ENCODE peak calls at places on chromosome 16, in six cellular contexts. One of them, this sample, is unnamed.

GRCh38 chr16:77780378-77780837 is 8.0 kb upstream of the VAT1L start:
- DNase-seq in spleen: no peak
- DNase-seq in CD8-positive, alpha-beta memory T cell: no peak
- DNase-seq in right lobe of liver: no peak
- DNase-seq in OCI-LY7: no peak
- DNase-seq in Peyer's patch: no peak
- DNase-seq in this sample: no peak

GRCh38 chr16:15949210-15950166 is at the start of gene ABCC1:
- DNase-seq in spleen: peak
- DNase-seq in CD8-positive, alpha-beta memory T cell: peak
- DNase-seq in right lobe of liver: peak
- DNase-seq in OCI-LY7: peak
- DNase-seq in Peyer's patch: peak
- DNase-seq in this sample: peak

GRCh38 chr16:57304169-57305061 is 19.9 kb upstream of the PLLP start:
- DNase-seq in spleen: peak
- DNase-seq in CD8-positive, alpha-beta memory T cell: no peak
- DNase-seq in right lobe of liver: peak
- DNase-seq in OCI-LY7: no peak
- DNase-seq in Peyer's patch: peak
- DNase-seq in this sample: no peak

GRCh38 chr16:13923703-13924298 is 3.8 kb downstream of the ERCC4 start:
- DNase-seq in spleen: no peak
- DNase-seq in CD8-positive, alpha-beta memory T cell: peak
- DNase-seq in right lobe of liver: no peak
- DNase-seq in OCI-LY7: peak
- DNase-seq in Peyer's patch: no peak
- DNase-seq in this sample: peak

GRCh38 chr16:23578096-23578830 is 17.9 kb downstream of the NDUFAB1 start:
- DNase-seq in spleen: no peak
- DNase-seq in CD8-positive, alpha-beta memory T cell: no peak
- DNase-seq in right lobe of liver: no peak
- DNase-seq in OCI-LY7: no peak
- DNase-seq in Peyer's patch: no peak
- DNase-seq in this sample: no peak

GRCh38 chr16:27366687-27367462 is 35.1 kb upstream of the IL21R start:
- DNase-seq in spleen: peak
- DNase-seq in CD8-positive, alpha-beta memory T cell: no peak
- DNase-seq in right lobe of liver: no peak
- DNase-seq in OCI-LY7: no peak
- DNase-seq in Peyer's patch: no peak
- DNase-seq in this sample: peak

GRCh38 chr16:49698931-49699715 is 156.8 kb downstream of the ZNF423 start:
- DNase-seq in spleen: no peak
- DNase-seq in CD8-positive, alpha-beta memory T cell: no peak
- DNase-seq in right lobe of liver: no peak
- DNase-seq in OCI-LY7: no peak
- DNase-seq in Peyer's patch: no peak
- DNase-seq in this sample: no peak

GRCh38 chr16:4370570-4371480 is 823 bp upstream of the VASN start:
- DNase-seq in spleen: peak
- DNase-seq in CD8-positive, alpha-beta memory T cell: no peak
- DNase-seq in right lobe of liver: no peak
- DNase-seq in OCI-LY7: no peak
- DNase-seq in Peyer's patch: peak
- DNase-seq in this sample: peak

GRCh38 chr16:1147027-1147426 is 5.9 kb upstream of the CACNA1H start:
- DNase-seq in spleen: no peak
- DNase-seq in CD8-positive, alpha-beta memory T cell: no peak
- DNase-seq in right lobe of liver: no peak
- DNase-seq in OCI-LY7: no peak
- DNase-seq in Peyer's patch: no peak
- DNase-seq in this sample: no peak

GRCh38 chr16:79554912-79555311 is 45.6 kb downstream of the MAF start:
- DNase-seq in spleen: no peak
- DNase-seq in CD8-positive, alpha-beta memory T cell: no peak
- DNase-seq in right lobe of liver: no peak
- DNase-seq in OCI-LY7: no peak
- DNase-seq in Peyer's patch: no peak
- DNase-seq in this sample: no peak

GRCh38 chr16:11604783-11605563 is 18.3 kb upstream of the LITAF start:
- DNase-seq in spleen: peak
- DNase-seq in CD8-positive, alpha-beta memory T cell: no peak
- DNase-seq in right lobe of liver: peak
- DNase-seq in OCI-LY7: no peak
- DNase-seq in Peyer's patch: no peak
- DNase-seq in this sample: no peak

GRCh38 chr16:59574296-59574695 is 840.2 kb upstream of the GOT2 start:
- DNase-seq in spleen: no peak
- DNase-seq in CD8-positive, alpha-beta memory T cell: no peak
- DNase-seq in right lobe of liver: no peak
- DNase-seq in OCI-LY7: no peak
- DNase-seq in Peyer's patch: no peak
- DNase-seq in this sample: no peak

GRCh38 chr16:46859719-46860152 is 24.4 kb upstream of the GPT2 start:
- DNase-seq in spleen: peak
- DNase-seq in CD8-positive, alpha-beta memory T cell: no peak
- DNase-seq in right lobe of liver: no peak
- DNase-seq in OCI-LY7: no peak
- DNase-seq in Peyer's patch: peak
- DNase-seq in this sample: no peak

GRCh38 chr16:2895813-2896212 is 12.8 kb downstream of the FLYWCH2 start:
- DNase-seq in spleen: no peak
- DNase-seq in CD8-positive, alpha-beta memory T cell: no peak
- DNase-seq in right lobe of liver: no peak
- DNase-seq in OCI-LY7: no peak
- DNase-seq in Peyer's patch: no peak
- DNase-seq in this sample: no peak

GRCh38 chr16:8768701-8769100 is 28.7 kb downstream of the TMEM186 start:
- DNase-seq in spleen: peak
- DNase-seq in CD8-positive, alpha-beta memory T cell: no peak
- DNase-seq in right lobe of liver: no peak
- DNase-seq in OCI-LY7: no peak
- DNase-seq in Peyer's patch: no peak
- DNase-seq in this sample: no peak

GRCh38 chr16:84229421-84229820 is 10.4 kb downstream of the KCNG4 start:
- DNase-seq in spleen: no peak
- DNase-seq in CD8-positive, alpha-beta memory T cell: no peak
- DNase-seq in right lobe of liver: no peak
- DNase-seq in OCI-LY7: no peak
- DNase-seq in Peyer's patch: no peak
- DNase-seq in this sample: no peak

GRCh38 chr16:16147316-16147999 is 75.8 kb downstream of the ABCC6 start:
- DNase-seq in spleen: no peak
- DNase-seq in CD8-positive, alpha-beta memory T cell: no peak
- DNase-seq in right lobe of liver: no peak
- DNase-seq in OCI-LY7: no peak
- DNase-seq in Peyer's patch: no peak
- DNase-seq in this sample: no peak

GRCh38 chr16:21222495-21223337 is 10.8 kb upstream of the ANKS4B start:
- DNase-seq in spleen: no peak
- DNase-seq in CD8-positive, alpha-beta memory T cell: no peak
- DNase-seq in right lobe of liver: no peak
- DNase-seq in OCI-LY7: no peak
- DNase-seq in Peyer's patch: no peak
- DNase-seq in this sample: no peak
- H3K27ac ChIP-seq in spleen: no peak
- H3K27ac ChIP-seq in CD8-positive, alpha-beta memory T cell: no peak
- H3K27ac ChIP-seq in right lobe of liver: no peak
- H3K27ac ChIP-seq in OCI-LY7: no peak
- H3K27ac ChIP-seq in Peyer's patch: peak
- H3K27ac ChIP-seq in this sample: no peak

DNA sequence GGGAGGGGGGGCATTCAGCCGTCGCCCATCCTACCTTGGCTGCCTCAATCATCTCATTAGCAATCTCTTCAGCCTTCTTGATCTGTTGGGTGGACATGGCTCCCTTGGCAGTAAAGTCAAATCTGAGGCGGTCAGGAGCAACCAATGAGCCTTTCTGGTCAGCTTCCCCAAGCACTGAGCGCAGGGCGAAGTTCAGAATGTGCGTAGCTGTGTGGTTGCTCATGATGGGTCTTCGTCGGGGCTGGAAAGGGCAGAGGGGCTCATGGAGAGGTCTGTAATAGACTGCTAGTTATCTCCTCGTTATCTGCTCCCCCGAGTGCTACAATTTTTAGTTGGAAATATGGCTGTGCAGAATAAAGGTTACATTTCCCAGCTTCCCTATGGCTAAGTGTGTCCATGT is 7.2 kb upstream of the EXOSC6 start:
- DNase-seq in spleen: no peak
- DNase-seq in CD8-positive, alpha-beta memory T cell: no peak
- DNase-seq in right lobe of liver: peak
- DNase-seq in OCI-LY7: no peak
- DNase-seq in Peyer's patch: no peak
- DNase-seq in this sample: no peak
- H3K27ac ChIP-seq in spleen: no peak
- H3K27ac ChIP-seq in CD8-positive, alpha-beta memory T cell: no peak
- H3K27ac ChIP-seq in right lobe of liver: no peak
- H3K27ac ChIP-seq in OCI-LY7: no peak
- H3K27ac ChIP-seq in Peyer's patch: no peak
- H3K27ac ChIP-seq in this sample: no peak

GRCh38 chr16:81533175-81533507 is 88.5 kb downstream of the CMIP start:
- DNase-seq in spleen: no peak
- DNase-seq in CD8-positive, alpha-beta memory T cell: no peak
- DNase-seq in right lobe of liver: no peak
- DNase-seq in OCI-LY7: no peak
- DNase-seq in Peyer's patch: no peak
- DNase-seq in this sample: no peak

GRCh38 chr16:81539009-81539820 is 94.6 kb downstream of the CMIP start:
- DNase-seq in spleen: peak
- DNase-seq in CD8-positive, alpha-beta memory T cell: no peak
- DNase-seq in right lobe of liver: no peak
- DNase-seq in OCI-LY7: no peak
- DNase-seq in Peyer's patch: no peak
- DNase-seq in this sample: no peak

GRCh38 chr16:81537721-81538561 is 93.3 kb downstream of the CMIP start:
- DNase-seq in spleen: peak
- DNase-seq in CD8-positive, alpha-beta memory T cell: no peak
- DNase-seq in right lobe of liver: no peak
- DNase-seq in OCI-LY7: peak
- DNase-seq in Peyer's patch: no peak
- DNase-seq in this sample: peak

GRCh38 chr16:81535679-81536360 is 91.2 kb downstream of the CMIP start:
- DNase-seq in spleen: peak
- DNase-seq in CD8-positive, alpha-beta memory T cell: no peak
- DNase-seq in right lobe of liver: no peak
- DNase-seq in OCI-LY7: no peak
- DNase-seq in Peyer's patch: no peak
- DNase-seq in this sample: no peak

GRCh38 chr16:81536648-81537047 is 92.0 kb downstream of the CMIP start:
- DNase-seq in spleen: peak
- DNase-seq in CD8-positive, alpha-beta memory T cell: no peak
- DNase-seq in right lobe of liver: no peak
- DNase-seq in OCI-LY7: no peak
- DNase-seq in Peyer's patch: no peak
- DNase-seq in this sample: no peak
- H3K27ac ChIP-seq in spleen: no peak
- H3K27ac ChIP-seq in CD8-positive, alpha-beta memory T cell: no peak
- H3K27ac ChIP-seq in right lobe of liver: no peak
- H3K27ac ChIP-seq in OCI-LY7: no peak
- H3K27ac ChIP-seq in Peyer's patch: no peak
- H3K27ac ChIP-seq in this sample: no peak

GRCh38 chr16:86365513-86366040 is 144.8 kb upstream of the FOXF1 start:
- DNase-seq in spleen: no peak
- DNase-seq in CD8-positive, alpha-beta memory T cell: no peak
- DNase-seq in right lobe of liver: no peak
- DNase-seq in OCI-LY7: no peak
- DNase-seq in Peyer's patch: no peak
- DNase-seq in this sample: no peak

GRCh38 chr16:86364653-86365380 is 145.5 kb upstream of the FOXF1 start:
- DNase-seq in spleen: no peak
- DNase-seq in CD8-positive, alpha-beta memory T cell: no peak
- DNase-seq in right lobe of liver: no peak
- DNase-seq in OCI-LY7: no peak
- DNase-seq in Peyer's patch: no peak
- DNase-seq in this sample: no peak

GRCh38 chr16:86370036-86370435 is 140.3 kb upstream of the FOXF1 start:
- DNase-seq in spleen: no peak
- DNase-seq in CD8-positive, alpha-beta memory T cell: no peak
- DNase-seq in right lobe of liver: no peak
- DNase-seq in OCI-LY7: no peak
- DNase-seq in Peyer's patch: no peak
- DNase-seq in this sample: no peak

GRCh38 chr16:86368261-86368660 is 142.1 kb upstream of the FOXF1 start:
- DNase-seq in spleen: no peak
- DNase-seq in CD8-positive, alpha-beta memory T cell: no peak
- DNase-seq in right lobe of liver: no peak
- DNase-seq in OCI-LY7: no peak
- DNase-seq in Peyer's patch: no peak
- DNase-seq in this sample: no peak

DNA sequence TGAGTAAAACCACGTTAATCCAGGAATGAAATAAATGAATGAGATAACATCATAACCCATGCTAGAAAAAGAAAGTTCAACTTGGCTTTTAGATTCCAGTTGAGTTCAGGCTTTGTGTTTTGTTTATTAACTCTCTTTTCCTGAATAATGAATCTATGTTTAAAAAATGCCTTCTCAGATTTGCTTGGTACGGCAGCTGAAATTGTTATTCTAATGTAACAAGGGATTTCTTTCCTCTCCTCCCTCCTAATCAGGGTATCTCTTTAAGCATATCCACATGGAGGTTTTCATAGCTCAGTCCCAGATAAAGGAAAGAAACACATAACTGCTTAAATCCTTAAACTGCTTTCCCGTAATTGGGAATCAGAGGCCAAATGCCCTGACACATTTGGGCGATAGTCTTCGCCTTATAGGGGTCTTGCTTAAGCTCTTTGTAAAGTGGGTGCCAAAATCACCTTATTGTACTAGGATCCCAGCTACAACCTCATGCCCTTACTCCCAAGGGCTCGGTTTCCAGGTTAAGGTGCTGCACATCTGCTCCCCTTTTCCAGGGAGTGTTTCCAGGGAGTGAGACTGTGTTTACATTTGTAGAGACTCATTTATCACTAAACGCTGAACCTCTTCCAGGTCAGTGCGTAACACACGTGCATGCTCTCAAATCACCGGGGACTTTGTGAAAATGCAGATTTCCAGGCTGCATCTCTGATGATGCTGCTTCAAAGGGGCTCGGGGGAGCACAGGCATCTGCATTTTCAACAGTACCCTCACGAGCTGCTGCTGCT is 142.8 kb upstream of the FOXF1 start:
- DNase-seq in spleen: no peak
- DNase-seq in CD8-positive, alpha-beta memory T cell: no peak
- DNase-seq in right lobe of liver: no peak
- DNase-seq in OCI-LY7: no peak
- DNase-seq in Peyer's patch: no peak
- DNase-seq in this sample: no peak
- H3K27ac ChIP-seq in spleen: no peak
- H3K27ac ChIP-seq in CD8-positive, alpha-beta memory T cell: no peak
- H3K27ac ChIP-seq in right lobe of liver: no peak
- H3K27ac ChIP-seq in OCI-LY7: no peak
- H3K27ac ChIP-seq in Peyer's patch: peak
- H3K27ac ChIP-seq in this sample: no peak

GRCh38 chr16:30904114-30904780 is 7.8 kb downstream of the CTF1 start:
- DNase-seq in spleen: peak
- DNase-seq in CD8-positive, alpha-beta memory T cell: no peak
- DNase-seq in right lobe of liver: no peak
- DNase-seq in OCI-LY7: peak
- DNase-seq in Peyer's patch: peak
- DNase-seq in this sample: no peak
- H3K27ac ChIP-seq in spleen: peak
- H3K27ac ChIP-seq in CD8-positive, alpha-beta memory T cell: no peak
- H3K27ac ChIP-seq in right lobe of liver: peak
- H3K27ac ChIP-seq in OCI-LY7: peak
- H3K27ac ChIP-seq in Peyer's patch: peak
- H3K27ac ChIP-seq in this sample: peak

GRCh38 chr16:87918866-87919680 is 17.3 kb downstream of the CA5A start:
- DNase-seq in spleen: no peak
- DNase-seq in CD8-positive, alpha-beta memory T cell: no peak
- DNase-seq in right lobe of liver: no peak
- DNase-seq in OCI-LY7: no peak
- DNase-seq in Peyer's patch: no peak
- DNase-seq in this sample: no peak
- H3K27ac ChIP-seq in spleen: no peak
- H3K27ac ChIP-seq in CD8-positive, alpha-beta memory T cell: no peak
- H3K27ac ChIP-seq in right lobe of liver: no peak
- H3K27ac ChIP-seq in OCI-LY7: no peak
- H3K27ac ChIP-seq in Peyer's patch: no peak
- H3K27ac ChIP-seq in this sample: no peak